ENCODE peak calls at places on chromosome 3, in eight cellular contexts. U, X, C, I, K, W, R and E are unnamed samples.

GRCh38 chr3:143648708-143649107 is 199.6 kb downstream of the SLC9A9 start:
- DNase-seq in U (no peak), X (peak), C (no peak), I (peak), K (peak), W (no peak), R (no peak), E (no peak)

GRCh38 chr3:67001086-67001861 is 3.2 kb downstream of the KBTBD8 start:
- DNase-seq in U (no peak), X (no peak), C (no peak), I (no peak), K (no peak), W (no peak), R (no peak), E (no peak)

GRCh38 chr3:97972976-97973375 is 745 bp upstream of the RIOX2 start:
- DNase-seq in U (no peak), X (no peak), C (no peak), I (no peak), K (no peak), W (no peak), R (no peak), E (no peak)

GRCh38 chr3:127675651-127676391 is 3.1 kb downstream of the ABTB1 start:
- DNase-seq in U (peak), X (no peak), C (peak), I (no peak), K (no peak), W (peak), R (no peak), E (no peak)

GRCh38 chr3:100209948-100210776 is 50.6 kb upstream of the TBC1D23 start:
- DNase-seq in U (no peak), X (no peak), C (no peak), I (no peak), K (no peak), W (no peak), R (no peak), E (peak)

GRCh38 chr3:127425505-127426443 is 137.9 kb upstream of the PRR20G start:
- DNase-seq in U (no peak), X (no peak), C (peak), I (no peak), K (no peak), W (no peak), R (no peak), E (no peak)

GRCh38 chr3:194323785-194324735 is 27.1 kb downstream of the CPN2 start:
- DNase-seq in U (peak), X (peak), C (peak), I (peak), K (peak), W (peak), R (no peak), E (peak)

GRCh38 chr3:14166877-14167605 is 11.4 kb downstream of the XPC start:
- DNase-seq in U (no peak), X (no peak), C (no peak), I (no peak), K (no peak), W (no peak), R (no peak), E (no peak)

GRCh38 chr3:111338059-111338698 is 203.8 kb upstream of the CD96 start:
- DNase-seq in U (no peak), X (peak), C (no peak), I (peak), K (peak), W (peak), R (no peak), E (peak)

DNA sequence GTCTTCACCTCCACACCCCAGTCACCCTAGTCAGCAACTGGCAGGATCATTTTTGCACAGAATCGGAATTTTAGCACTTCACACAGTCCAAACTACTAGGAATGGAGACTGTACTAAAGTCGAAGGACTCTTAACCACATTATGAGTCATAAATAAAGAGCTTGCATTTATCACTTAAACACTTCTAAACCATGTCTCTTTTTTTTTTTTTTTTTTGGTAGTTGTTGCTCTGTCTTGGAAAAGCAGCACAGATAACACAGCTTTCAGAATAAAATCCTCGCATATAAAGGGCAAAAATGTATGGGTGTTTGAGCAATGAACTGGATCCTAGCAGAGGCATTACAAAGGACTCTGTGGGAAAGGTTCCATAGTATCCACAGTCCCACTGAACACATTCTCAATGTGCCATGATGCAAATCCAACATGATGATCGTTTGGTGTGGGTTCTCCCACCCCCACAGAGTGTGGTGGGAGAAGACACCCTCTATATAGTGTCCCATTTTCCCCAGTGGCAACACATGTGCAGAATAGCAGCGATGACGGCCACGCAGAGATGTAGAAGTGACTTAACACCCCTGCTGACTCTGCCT is 47.1 kb downstream of the FOXP1 start:
- DNase-seq in U (no peak), X (no peak), C (no peak), I (no peak), K (peak), W (no peak), R (no peak), E (no peak)
- H3K4me3 ChIP-seq in U (no peak), X (no peak), C (no peak), I (no peak), K (no peak), W (no peak), R (no peak), E (no peak)

GRCh38 chr3:150408232-150409124 is at the start of gene TSC22D2:
- DNase-seq in U (peak), X (peak), C (peak), I (peak), K (peak), W (peak), R (peak), E (peak)
- TF ChIP-seq CTCF in U (peak), X (no peak), C (peak), I (peak), K (no peak), W (no peak), R (no peak), E (no peak)

DNA sequence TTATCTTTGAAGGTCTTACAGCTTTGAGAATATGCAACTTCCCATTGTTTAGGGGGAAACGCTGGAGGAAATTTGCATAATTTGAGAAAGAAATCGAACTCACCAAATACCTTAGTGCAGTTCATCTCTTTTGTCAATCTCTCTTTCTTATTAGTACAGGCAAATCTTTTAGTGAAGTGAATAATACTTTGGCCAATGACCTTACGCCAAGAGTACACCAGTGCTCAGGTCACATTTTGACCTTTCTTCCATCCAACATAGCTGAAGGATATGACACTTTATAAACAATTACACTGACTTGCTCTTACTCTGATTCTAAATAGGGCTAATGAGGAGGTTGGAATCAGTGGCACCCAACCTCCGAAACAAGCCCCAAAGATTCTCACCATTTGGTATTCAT is 494.8 kb downstream of the FOXP1 start:
- DNase-seq in U (no peak), X (no peak), C (no peak), I (no peak), K (no peak), W (no peak), R (no peak), E (no peak)
- H3K4me3 ChIP-seq in U (no peak), X (no peak), C (no peak), I (no peak), K (no peak), W (no peak), R (no peak), E (no peak)

GRCh38 chr3:42117175-42118008 is 26.2 kb downstream of the TRAK1 start:
- DNase-seq in U (peak), X (peak), C (no peak), I (peak), K (no peak), W (peak), R (peak), E (no peak)

GRCh38 chr3:42119558-42120355 is 28.6 kb downstream of the TRAK1 start:
- DNase-seq in U (no peak), X (no peak), C (peak), I (no peak), K (no peak), W (no peak), R (no peak), E (no peak)

GRCh38 chr3:42116466-42116865 is 25.3 kb downstream of the TRAK1 start:
- DNase-seq in U (no peak), X (no peak), C (no peak), I (no peak), K (no peak), W (no peak), R (no peak), E (no peak)

GRCh38 chr3:42120866-42121265 is 29.7 kb downstream of the TRAK1 start:
- DNase-seq in U (no peak), X (no peak), C (no peak), I (peak), K (no peak), W (no peak), R (no peak), E (peak)

DNA sequence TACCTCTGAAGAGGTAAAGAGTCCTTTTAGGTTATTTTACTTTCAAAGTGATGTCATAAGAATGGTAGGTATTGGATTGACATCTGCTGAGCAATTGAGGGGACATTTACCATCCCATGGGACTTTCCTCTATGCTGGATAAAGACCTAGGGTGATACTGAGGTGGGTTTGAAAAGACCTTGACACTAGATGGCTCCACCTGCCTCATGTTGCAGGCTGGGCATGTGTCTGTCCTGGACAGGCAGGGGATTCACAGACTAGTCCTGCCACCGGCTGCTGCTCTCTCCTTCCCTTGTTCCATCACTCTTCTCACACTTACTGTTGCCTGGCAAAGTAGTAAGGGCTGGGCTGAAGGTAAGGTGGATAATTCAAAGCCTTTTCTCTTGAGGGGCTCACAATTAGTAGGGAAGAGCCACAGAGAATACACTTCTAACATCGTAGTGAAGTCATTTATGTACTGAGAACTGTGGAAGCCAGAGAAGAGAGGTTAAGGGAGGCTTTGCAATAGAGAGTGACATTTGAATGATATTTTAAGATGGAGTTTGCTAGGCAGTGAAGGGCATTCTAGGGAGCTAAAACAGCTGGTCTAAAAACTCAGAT is 27.7 kb downstream of the TRAK1 start:
- DNase-seq in U (no peak), X (peak), C (no peak), I (peak), K (peak), W (no peak), R (no peak), E (peak)
- TF ChIP-seq CTCF in U (peak), X (peak), C (no peak), I (peak), K (peak), W (no peak), R (peak), E (peak)

GRCh38 chr3:15634671-15635661 is 33.4 kb downstream of the BTD start:
- DNase-seq in U (no peak), X (no peak), C (peak), I (no peak), K (no peak), W (no peak), R (no peak), E (no peak)
- H3K4me3 ChIP-seq in U (no peak), X (no peak), C (no peak), I (no peak), K (no peak), W (no peak), R (no peak), E (no peak)

DNA sequence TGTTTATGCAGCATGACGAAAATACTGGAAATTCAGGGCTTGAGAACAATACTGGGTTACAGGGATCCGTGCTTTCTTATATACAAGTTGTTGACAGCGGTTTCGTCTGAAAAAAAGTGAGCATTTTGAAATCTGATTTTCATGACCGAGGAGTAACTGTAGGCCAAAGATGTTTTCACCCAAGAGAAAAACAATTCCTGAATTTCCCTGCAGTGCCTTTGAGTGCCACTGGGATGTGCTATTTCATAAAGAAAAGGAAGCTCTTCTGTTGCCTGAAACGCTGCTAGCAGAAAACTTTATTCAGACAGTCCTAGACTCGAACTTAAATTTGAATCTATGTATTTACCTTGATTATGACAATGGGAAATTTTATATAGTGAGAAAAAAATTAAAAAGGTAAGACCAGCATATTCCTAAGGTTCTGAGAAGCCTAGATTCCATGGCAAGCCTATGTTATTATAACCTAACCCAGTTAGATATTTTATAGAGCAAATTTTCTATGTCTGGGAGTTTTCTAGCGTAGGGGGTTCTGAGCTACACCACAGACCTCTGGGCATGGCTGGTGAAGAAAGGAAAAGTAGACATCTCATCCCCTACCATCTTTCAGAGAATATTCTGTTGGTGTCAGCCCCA is 30.2 kb downstream of the KCNAB1 start:
- DNase-seq in U (no peak), X (peak), C (peak), I (peak), K (peak), W (no peak), R (no peak), E (peak)
- TF ChIP-seq CTCF in U (peak), X (peak), C (peak), I (peak), K (peak), W (peak), R (peak), E (peak)

GRCh38 chr3:59812188-59812587 is 762.4 kb upstream of the CFAP20DC start:
- DNase-seq in U (no peak), X (no peak), C (no peak), I (no peak), K (no peak), W (no peak), R (no peak), E (no peak)

GRCh38 chr3:59809016-59809415 is 759.2 kb upstream of the CFAP20DC start:
- DNase-seq in U (no peak), X (peak), C (no peak), I (no peak), K (no peak), W (no peak), R (no peak), E (no peak)

GRCh38 chr3:59809750-59810444 is 760.1 kb upstream of the CFAP20DC start:
- DNase-seq in U (no peak), X (peak), C (no peak), I (peak), K (no peak), W (no peak), R (no peak), E (peak)

GRCh38 chr3:59816312-59816711 is 766.5 kb upstream of the CFAP20DC start:
- DNase-seq in U (no peak), X (no peak), C (no peak), I (no peak), K (no peak), W (no peak), R (no peak), E (no peak)

DNA sequence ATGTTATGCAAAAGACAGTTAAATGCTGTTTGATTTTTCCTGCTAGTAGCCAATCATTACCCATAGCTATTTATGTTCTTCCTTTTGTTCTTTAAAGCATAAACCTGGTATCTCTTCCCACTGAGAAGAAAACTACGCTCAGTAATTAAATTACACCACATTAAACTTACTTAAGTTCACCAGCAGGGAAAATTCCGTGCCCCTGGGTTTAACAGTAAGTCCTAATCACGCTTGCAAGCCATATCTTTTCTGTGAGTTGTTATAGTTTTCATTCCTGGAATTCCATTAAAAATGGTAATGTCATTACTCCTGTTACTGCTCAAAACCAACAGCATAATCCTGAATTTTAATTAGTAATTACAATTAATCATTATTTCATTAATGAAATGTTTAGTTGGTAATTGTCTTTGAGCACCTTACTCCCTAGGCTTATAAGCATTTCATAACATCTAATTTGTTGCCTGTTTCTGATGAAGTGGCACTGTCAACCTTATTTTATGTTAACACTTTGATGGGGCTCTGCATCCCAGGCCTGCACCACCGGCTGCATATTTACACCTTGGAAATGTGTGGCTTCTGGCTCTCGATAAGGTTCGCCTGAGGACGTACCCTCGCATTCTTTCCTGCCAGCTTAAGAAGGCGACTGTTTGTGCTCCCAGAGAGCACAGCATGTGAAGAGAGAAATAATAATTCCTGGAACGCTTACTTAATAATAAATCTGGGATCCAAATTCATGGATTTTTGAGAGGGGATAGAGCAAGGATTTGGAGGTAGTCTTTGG is 763.1 kb upstream of the CFAP20DC start:
- DNase-seq in U (no peak), X (peak), C (no peak), I (peak), K (no peak), W (no peak), R (no peak), E (no peak)
- H3K4me3 ChIP-seq in U (no peak), X (no peak), C (no peak), I (peak), K (no peak), W (no peak), R (no peak), E (no peak)

GRCh38 chr3:30518872-30519271 is 87.5 kb upstream of the TGFBR2 start:
- DNase-seq in U (no peak), X (no peak), C (no peak), I (no peak), K (no peak), W (no peak), R (no peak), E (no peak)

GRCh38 chr3:30516238-30516637 is 90.2 kb upstream of the TGFBR2 start:
- DNase-seq in U (no peak), X (no peak), C (no peak), I (no peak), K (no peak), W (no peak), R (no peak), E (no peak)

GRCh38 chr3:30520695-30521094 is 85.7 kb upstream of the TGFBR2 start:
- DNase-seq in U (no peak), X (no peak), C (no peak), I (no peak), K (no peak), W (no peak), R (no peak), E (no peak)

GRCh38 chr3:30521156-30521555 is 85.2 kb upstream of the TGFBR2 start:
- DNase-seq in U (no peak), X (no peak), C (no peak), I (no peak), K (no peak), W (no peak), R (no peak), E (no peak)

GRCh38 chr3:30518201-30518864 is 88.1 kb upstream of the TGFBR2 start:
- DNase-seq in U (peak), X (no peak), C (peak), I (no peak), K (no peak), W (no peak), R (no peak), E (no peak)
- TF ChIP-seq CTCF in U (peak), X (no peak), C (peak), I (no peak), K (no peak), W (no peak), R (peak), E (no peak)

DNA sequence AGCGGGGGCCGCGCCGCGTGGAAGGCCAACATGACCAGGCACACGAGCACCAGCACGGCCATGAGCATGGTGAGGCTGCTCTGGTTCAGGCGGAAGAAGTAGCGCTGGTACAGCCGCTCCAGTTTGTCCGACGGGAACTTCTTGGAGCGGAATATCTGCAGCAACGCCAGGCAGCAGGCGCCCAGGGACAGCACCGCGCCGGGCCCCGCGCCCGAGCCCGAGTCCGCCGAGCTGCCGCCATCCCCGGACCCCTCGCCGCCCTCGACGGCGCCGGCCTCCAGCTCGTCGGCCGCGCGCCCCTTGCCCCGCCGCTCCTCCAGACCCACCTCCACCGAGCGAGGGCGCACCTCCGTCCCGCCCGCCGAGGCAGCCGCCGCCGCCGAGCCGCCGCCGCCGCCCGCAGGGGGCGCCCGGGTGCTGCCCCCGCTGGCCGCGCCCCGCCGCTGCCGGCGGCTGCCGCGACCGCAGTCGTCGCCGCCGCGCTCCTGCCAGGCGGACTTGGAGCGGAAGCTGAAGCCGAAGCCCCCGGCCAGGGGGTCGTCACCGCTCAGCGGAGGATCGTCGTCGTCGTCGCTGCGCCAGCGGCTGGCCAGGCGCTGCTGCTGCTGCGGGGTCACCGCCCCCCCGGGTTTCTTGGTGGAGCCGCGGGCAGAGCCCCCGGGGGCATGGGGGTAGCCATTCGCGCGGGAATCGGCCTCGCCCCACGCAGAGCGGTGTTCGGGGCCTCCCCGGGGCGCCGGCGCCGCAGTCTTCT is 964 bp downstream of the ADCY5 start:
- DNase-seq in U (no peak), X (no peak), C (no peak), I (peak), K (no peak), W (peak), R (no peak), E (no peak)
- H3K4me3 ChIP-seq in U (peak), X (peak), C (peak), I (peak), K (no peak), W (peak), R (peak), E (no peak)